ENCODE peak calls at places on chromosome 17, in ten cellular contexts. One of them, this sample, is unnamed.

GRCh38 chr17:57337390-57337789 is 81.1 kb downstream of the MSI2 start:
- DNase-seq in EL: no peak
- DNase-seq in cardiac fibroblast: no peak
- DNase-seq in activated CD8-positive, alpha-beta T cell treated with anti-CD3 and anti-CD28 coated beads, Interleukin-2, amount 10 ng/mL, durations not matched to agents 7 days and 5 days: no peak
- DNase-seq in LoVo: no peak
- DNase-seq in GM03348: no peak
- DNase-seq in SW480: no peak
- DNase-seq in nephron progenitor cell: no peak
- DNase-seq in stimulated activated CD8-positive, alpha-beta memory T cell treated with anti-CD3 and anti-CD28 coated beads, Interleukin-4, amount 100 ng/mL, for 1 hour: no peak
- DNase-seq in frontal cortex: no peak
- DNase-seq in this sample: no peak

GRCh38 chr17:17568772-17569195 is 22.7 kb downstream of the PEMT start:
- DNase-seq in EL: peak
- DNase-seq in cardiac fibroblast: peak
- DNase-seq in activated CD8-positive, alpha-beta T cell treated with anti-CD3 and anti-CD28 coated beads, Interleukin-2, amount 10 ng/mL, durations not matched to agents 7 days and 5 days: peak
- DNase-seq in LoVo: peak
- DNase-seq in GM03348: peak
- DNase-seq in SW480: peak
- DNase-seq in nephron progenitor cell: peak
- DNase-seq in stimulated activated CD8-positive, alpha-beta memory T cell treated with anti-CD3 and anti-CD28 coated beads, Interleukin-4, amount 100 ng/mL, for 1 hour: peak
- DNase-seq in frontal cortex: peak
- DNase-seq in this sample: no peak

GRCh38 chr17:67221062-67221998 is 23.7 kb downstream of the HELZ start:
- DNase-seq in EL: peak
- DNase-seq in cardiac fibroblast: peak
- DNase-seq in activated CD8-positive, alpha-beta T cell treated with anti-CD3 and anti-CD28 coated beads, Interleukin-2, amount 10 ng/mL, durations not matched to agents 7 days and 5 days: peak
- DNase-seq in LoVo: peak
- DNase-seq in GM03348: peak
- DNase-seq in SW480: peak
- DNase-seq in nephron progenitor cell: peak
- DNase-seq in stimulated activated CD8-positive, alpha-beta memory T cell treated with anti-CD3 and anti-CD28 coated beads, Interleukin-4, amount 100 ng/mL, for 1 hour: no peak
- DNase-seq in frontal cortex: peak
- DNase-seq in this sample: no peak

GRCh38 chr17:67477687-67478086 is 100.6 kb downstream of the PITPNC1 start:
- DNase-seq in EL: peak
- DNase-seq in cardiac fibroblast: no peak
- DNase-seq in activated CD8-positive, alpha-beta T cell treated with anti-CD3 and anti-CD28 coated beads, Interleukin-2, amount 10 ng/mL, durations not matched to agents 7 days and 5 days: peak
- DNase-seq in LoVo: no peak
- DNase-seq in GM03348: peak
- DNase-seq in SW480: no peak
- DNase-seq in nephron progenitor cell: no peak
- DNase-seq in stimulated activated CD8-positive, alpha-beta memory T cell treated with anti-CD3 and anti-CD28 coated beads, Interleukin-4, amount 100 ng/mL, for 1 hour: no peak
- DNase-seq in frontal cortex: no peak
- DNase-seq in this sample: no peak

GRCh38 chr17:3944485-3945388 is 19.5 kb downstream of the ATP2A3 start:
- DNase-seq in EL: peak
- DNase-seq in cardiac fibroblast: peak
- DNase-seq in activated CD8-positive, alpha-beta T cell treated with anti-CD3 and anti-CD28 coated beads, Interleukin-2, amount 10 ng/mL, durations not matched to agents 7 days and 5 days: peak
- DNase-seq in LoVo: no peak
- DNase-seq in GM03348: peak
- DNase-seq in SW480: no peak
- DNase-seq in nephron progenitor cell: peak
- DNase-seq in stimulated activated CD8-positive, alpha-beta memory T cell treated with anti-CD3 and anti-CD28 coated beads, Interleukin-4, amount 100 ng/mL, for 1 hour: no peak
- DNase-seq in frontal cortex: peak
- DNase-seq in this sample: no peak

GRCh38 chr17:78528541-78528940 is 48.7 kb downstream of the DNAH17 start:
- DNase-seq in EL: no peak
- DNase-seq in cardiac fibroblast: no peak
- DNase-seq in activated CD8-positive, alpha-beta T cell treated with anti-CD3 and anti-CD28 coated beads, Interleukin-2, amount 10 ng/mL, durations not matched to agents 7 days and 5 days: no peak
- DNase-seq in LoVo: no peak
- DNase-seq in GM03348: no peak
- DNase-seq in SW480: no peak
- DNase-seq in nephron progenitor cell: no peak
- DNase-seq in stimulated activated CD8-positive, alpha-beta memory T cell treated with anti-CD3 and anti-CD28 coated beads, Interleukin-4, amount 100 ng/mL, for 1 hour: no peak
- DNase-seq in frontal cortex: no peak
- DNase-seq in this sample: no peak

GRCh38 chr17:75277664-75278071 is 6.6 kb upstream of the MIF4GD start:
- DNase-seq in EL: peak
- DNase-seq in cardiac fibroblast: peak
- DNase-seq in activated CD8-positive, alpha-beta T cell treated with anti-CD3 and anti-CD28 coated beads, Interleukin-2, amount 10 ng/mL, durations not matched to agents 7 days and 5 days: no peak
- DNase-seq in LoVo: no peak
- DNase-seq in GM03348: peak
- DNase-seq in SW480: no peak
- DNase-seq in nephron progenitor cell: no peak
- DNase-seq in stimulated activated CD8-positive, alpha-beta memory T cell treated with anti-CD3 and anti-CD28 coated beads, Interleukin-4, amount 100 ng/mL, for 1 hour: no peak
- DNase-seq in frontal cortex: no peak
- DNase-seq in this sample: no peak

GRCh38 chr17:81153340-81153803 is 11.9 kb upstream of the PVALEF start:
- DNase-seq in EL: peak
- DNase-seq in cardiac fibroblast: peak
- DNase-seq in activated CD8-positive, alpha-beta T cell treated with anti-CD3 and anti-CD28 coated beads, Interleukin-2, amount 10 ng/mL, durations not matched to agents 7 days and 5 days: no peak
- DNase-seq in LoVo: no peak
- DNase-seq in GM03348: peak
- DNase-seq in SW480: peak
- DNase-seq in nephron progenitor cell: no peak
- DNase-seq in stimulated activated CD8-positive, alpha-beta memory T cell treated with anti-CD3 and anti-CD28 coated beads, Interleukin-4, amount 100 ng/mL, for 1 hour: no peak
- DNase-seq in frontal cortex: peak
- DNase-seq in this sample: no peak

GRCh38 chr17:81090361-81091133 is 55.6 kb downstream of the BAIAP2 start:
- DNase-seq in EL: peak
- DNase-seq in cardiac fibroblast: peak
- DNase-seq in activated CD8-positive, alpha-beta T cell treated with anti-CD3 and anti-CD28 coated beads, Interleukin-2, amount 10 ng/mL, durations not matched to agents 7 days and 5 days: peak
- DNase-seq in LoVo: no peak
- DNase-seq in GM03348: peak
- DNase-seq in SW480: peak
- DNase-seq in nephron progenitor cell: peak
- DNase-seq in stimulated activated CD8-positive, alpha-beta memory T cell treated with anti-CD3 and anti-CD28 coated beads, Interleukin-4, amount 100 ng/mL, for 1 hour: no peak
- DNase-seq in frontal cortex: no peak
- DNase-seq in this sample: peak

This sample was measured in SIG-M5.